ENCODE peak calls at places on chromosomes 2 and 18, in four cellular contexts. K is GM12865, X is left ventricle myocardium inferior, U is Peyer's patch. V is an unnamed sample.
A peak's percentile ranks its signal among the peaks of the same experiment; 100 is the strongest.

GRCh38 chr2:44894058-44894457 is 47.4 kb upstream of the SIX3 start:
- DNase-seq in X (no peak), U (no peak), K (peak; percentile 77), V (no peak)

GRCh38 chr2:231467016-231467545 is 2.8 kb upstream of the NCL start:
- DNase-seq in K (no peak), U (no peak), X (no peak), V (no peak)

GRCh38 chr18:57445488-57446319 is 10.5 kb downstream of the ONECUT2 start:
- DNase-seq in U (no peak), K (no peak), X (no peak), V (no peak)

GRCh38 chr2:44360749-44361329 is 455 bp downstream of the PREPL start:
- DNase-seq in X (no peak), U (no peak), K (no peak), V (no peak)

GRCh38 chr2:146994246-146994645 is 850.6 kb upstream of the ACVR2A start:
- DNase-seq in X (no peak), U (no peak), K (no peak), V (no peak)

GRCh38 chr2:1605659-1606400 is 138.5 kb downstream of the PXDN start:
- DNase-seq in U (peak; percentile 35), K (peak; percentile 8), X (peak; percentile 34), V (no peak)

GRCh38 chr2:44169155-44169898 is 652 bp downstream of the PPM1B start:
- DNase-seq in U (peak; percentile 74), K (peak; percentile 74), X (peak; percentile 30), V (peak; percentile 19)

GRCh38 chr18:22657619-22658018 is 239.9 kb upstream of the CTAGE1 start:
- DNase-seq in X (no peak), K (no peak), U (no peak), V (no peak)

GRCh38 chr18:44922968-44923367 is 242.3 kb downstream of the SETBP1 start:
- DNase-seq in K (no peak), U (no peak), X (no peak), V (no peak)

GRCh38 chr2:55876425-55877084 is 47.0 kb downstream of the EFEMP1 start:
- DNase-seq in X (no peak), U (no peak), K (no peak), V (no peak)

GRCh38 chr18:26453370-26454030 is 94.9 kb downstream of the KCTD1 start:
- DNase-seq in U (no peak), K (no peak), X (no peak), V (no peak)

GRCh38 chr18:10135302-10135926 is 221.6 kb downstream of the VAPA start:
- DNase-seq in U (no peak), X (no peak), K (no peak), V (no peak)

GRCh38 chr2:171972329-171972982 is 27.3 kb upstream of the METAP1D start:
- DNase-seq in X (no peak), U (no peak), K (no peak), V (no peak)

GRCh38 chr2:205934443-205934842 is 151.5 kb downstream of the INO80D start:
- DNase-seq in K (no peak), X (no peak), U (no peak), V (no peak)

GRCh38 chr2:65070172-65070830 is 14.1 kb downstream of the CEP68 start:
- DNase-seq in K (no peak), X (no peak), U (peak; percentile 81), V (no peak)

GRCh38 chr2:53130441-53130943 is 637.1 kb upstream of the CHAC2 start:
- DNase-seq in X (no peak), U (no peak), K (peak; percentile 12), V (no peak)

GRCh38 chr18:5963267-5963666 is 67.9 kb upstream of the TMEM200C start:
- DNase-seq in X (no peak), U (no peak), K (no peak), V (no peak)

GRCh38 chr18:69840445-69840844 is 107.2 kb downstream of the CD226 start:
- DNase-seq in X (no peak), U (no peak), K (no peak), V (no peak)

GRCh38 chr18:23337599-23338444 is 115.3 kb upstream of the RIOK3 start:
- DNase-seq in X (no peak), K (no peak), U (no peak), V (no peak)

GRCh38 chr2:21256006-21256405 is 132.2 kb downstream of the TDRD15 start:
- DNase-seq in U (no peak), K (peak; percentile 41), X (no peak), V (no peak)

GRCh38 chr18:41751161-41751560 is 203.9 kb upstream of the PIK3C3 start:
- DNase-seq in K (no peak), X (no peak), U (no peak), V (no peak)

GRCh38 chr2:85758361-85759256 is 4.8 kb downstream of the ATOH8 start:
- DNase-seq in X (peak; percentile 13), K (no peak), U (no peak), V (no peak)